ENCODE peak calls at places on chromosomes 16 and 17, in eight cellular contexts. One of them, this sample, is unnamed.
A peak's percentile ranks its signal among the peaks of the same experiment; 100 is the strongest.

GRCh38 chr16:69839798-69840409 is 77.8 kb downstream of the WWP2 start:
- DNase-seq in body of pancreas: peak; percentile 86
- DNase-seq in colonic mucosa: peak; percentile 89
- DNase-seq in PC-3: no peak
- DNase-seq in AG04449: no peak
- DNase-seq in left lung: no peak
- DNase-seq in astrocyte: no peak
- DNase-seq in gastrocnemius medialis: peak; percentile 85
- DNase-seq in this sample: no peak

GRCh38 chr16:68367440-68367839 is 56.6 kb downstream of the PRMT7 start:
- DNase-seq in body of pancreas: no peak
- DNase-seq in colonic mucosa: no peak
- DNase-seq in PC-3: no peak
- DNase-seq in AG04449: no peak
- DNase-seq in left lung: no peak
- DNase-seq in astrocyte: no peak
- DNase-seq in gastrocnemius medialis: no peak
- DNase-seq in this sample: no peak

GRCh38 chr17:55302407-55302787 is 37.6 kb downstream of the HLF start:
- DNase-seq in body of pancreas: no peak
- DNase-seq in colonic mucosa: no peak
- DNase-seq in PC-3: no peak
- DNase-seq in AG04449: no peak
- DNase-seq in left lung: no peak
- DNase-seq in astrocyte: no peak
- DNase-seq in gastrocnemius medialis: no peak
- DNase-seq in this sample: no peak

GRCh38 chr16:88784074-88784855 is 755 bp downstream of the PIEZO1 start:
- DNase-seq in body of pancreas: peak; percentile 73
- DNase-seq in colonic mucosa: peak; percentile 76
- DNase-seq in PC-3: peak; percentile 57
- DNase-seq in AG04449: no peak
- DNase-seq in left lung: peak; percentile 72
- DNase-seq in astrocyte: peak; percentile 64
- DNase-seq in gastrocnemius medialis: no peak
- DNase-seq in this sample: peak; percentile 39

GRCh38 chr17:82246365-82247174 is 17.7 kb downstream of the SLC16A3 start:
- DNase-seq in body of pancreas: no peak
- DNase-seq in colonic mucosa: no peak
- DNase-seq in PC-3: peak; percentile 94
- DNase-seq in AG04449: no peak
- DNase-seq in left lung: no peak
- DNase-seq in astrocyte: peak; percentile 71
- DNase-seq in gastrocnemius medialis: peak; percentile 82
- DNase-seq in this sample: peak; percentile 88

GRCh38 chr16:10992797-10993196 is 48.4 kb downstream of the CLEC16A start:
- DNase-seq in body of pancreas: no peak
- DNase-seq in colonic mucosa: peak; percentile 45
- DNase-seq in PC-3: peak; percentile 80
- DNase-seq in AG04449: peak; percentile 17
- DNase-seq in left lung: no peak
- DNase-seq in astrocyte: peak; percentile 78
- DNase-seq in gastrocnemius medialis: no peak
- DNase-seq in this sample: peak; percentile 83

GRCh38 chr16:66569827-66570405 is 3.7 kb downstream of the CMTM1 start:
- DNase-seq in body of pancreas: no peak
- DNase-seq in colonic mucosa: no peak
- DNase-seq in PC-3: peak; percentile 39
- DNase-seq in AG04449: peak; percentile 21
- DNase-seq in left lung: no peak
- DNase-seq in astrocyte: peak; percentile 76
- DNase-seq in gastrocnemius medialis: no peak
- DNase-seq in this sample: peak; percentile 84

GRCh38 chr16:67372664-67373063 is 20.6 kb downstream of the TPPP3 start:
- DNase-seq in body of pancreas: no peak
- DNase-seq in colonic mucosa: no peak
- DNase-seq in PC-3: peak; percentile 42
- DNase-seq in AG04449: no peak
- DNase-seq in left lung: no peak
- DNase-seq in astrocyte: no peak
- DNase-seq in gastrocnemius medialis: no peak
- DNase-seq in this sample: peak; percentile 42

GRCh38 chr16:1938316-1938715 is 4.7 kb downstream of the MSRB1 start:
- DNase-seq in body of pancreas: no peak
- DNase-seq in colonic mucosa: no peak
- DNase-seq in PC-3: no peak
- DNase-seq in AG04449: no peak
- DNase-seq in left lung: peak; percentile 68
- DNase-seq in astrocyte: no peak
- DNase-seq in gastrocnemius medialis: peak; percentile 71
- DNase-seq in this sample: no peak

GRCh38 chr17:45319239-45319703 is 2.5 kb upstream of the MAP3K14 start:
- DNase-seq in body of pancreas: no peak
- DNase-seq in colonic mucosa: peak; percentile 59
- DNase-seq in PC-3: peak; percentile 99
- DNase-seq in AG04449: no peak
- DNase-seq in left lung: no peak
- DNase-seq in astrocyte: peak; percentile 78
- DNase-seq in gastrocnemius medialis: no peak
- DNase-seq in this sample: peak; percentile 89

GRCh38 chr16:47035436-47035835 is 62.0 kb upstream of the DNAJA2 start:
- DNase-seq in body of pancreas: no peak
- DNase-seq in colonic mucosa: no peak
- DNase-seq in PC-3: no peak
- DNase-seq in AG04449: no peak
- DNase-seq in left lung: no peak
- DNase-seq in astrocyte: no peak
- DNase-seq in gastrocnemius medialis: no peak
- DNase-seq in this sample: no peak

DNA sequence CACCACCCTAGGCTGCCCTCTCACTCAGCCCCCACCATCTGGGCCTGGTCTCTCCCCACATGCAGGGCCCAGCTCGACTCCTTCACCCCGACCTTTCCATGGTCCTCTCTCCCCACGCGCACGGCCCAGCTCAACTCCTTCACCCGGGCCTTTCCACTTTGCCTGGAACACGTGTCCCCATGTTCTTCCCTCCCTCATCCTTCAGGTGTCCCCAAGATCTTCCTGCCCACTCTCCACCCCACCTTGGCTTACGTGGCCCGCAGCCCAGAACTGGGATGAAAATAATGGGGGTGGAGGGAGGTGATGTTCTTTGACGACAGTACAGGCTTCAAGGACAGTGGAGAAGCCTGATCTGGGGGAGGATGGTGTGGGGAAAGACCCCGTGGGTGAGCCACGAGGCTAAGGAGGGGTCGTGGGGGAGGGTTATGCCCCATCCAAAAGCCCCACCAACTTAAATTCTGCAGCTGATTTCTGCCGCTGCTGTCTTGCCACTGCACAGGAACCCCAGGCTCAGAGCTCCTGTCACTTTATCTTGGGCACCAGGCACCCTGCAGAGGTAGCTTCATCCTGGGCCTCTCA is 9.9 kb upstream of the MEAK7 start:
- DNase-seq in body of pancreas: no peak
- DNase-seq in colonic mucosa: no peak
- DNase-seq in PC-3: no peak
- DNase-seq in AG04449: no peak
- DNase-seq in left lung: no peak
- DNase-seq in astrocyte: no peak
- DNase-seq in gastrocnemius medialis: no peak
- DNase-seq in this sample: no peak
- H3K4me3 ChIP-seq in body of pancreas: no peak overlapping the region
- H3K4me3 ChIP-seq in colonic mucosa: no peak overlapping the region
- H3K4me3 ChIP-seq in PC-3: no peak overlapping the region
- H3K4me3 ChIP-seq in AG04449: no peak overlapping the region
- H3K4me3 ChIP-seq in left lung: no peak overlapping the region
- H3K4me3 ChIP-seq in astrocyte: no peak overlapping the region
- H3K4me3 ChIP-seq in gastrocnemius medialis: no peak overlapping the region
- H3K4me3 ChIP-seq in this sample: no peak overlapping the region

DNA sequence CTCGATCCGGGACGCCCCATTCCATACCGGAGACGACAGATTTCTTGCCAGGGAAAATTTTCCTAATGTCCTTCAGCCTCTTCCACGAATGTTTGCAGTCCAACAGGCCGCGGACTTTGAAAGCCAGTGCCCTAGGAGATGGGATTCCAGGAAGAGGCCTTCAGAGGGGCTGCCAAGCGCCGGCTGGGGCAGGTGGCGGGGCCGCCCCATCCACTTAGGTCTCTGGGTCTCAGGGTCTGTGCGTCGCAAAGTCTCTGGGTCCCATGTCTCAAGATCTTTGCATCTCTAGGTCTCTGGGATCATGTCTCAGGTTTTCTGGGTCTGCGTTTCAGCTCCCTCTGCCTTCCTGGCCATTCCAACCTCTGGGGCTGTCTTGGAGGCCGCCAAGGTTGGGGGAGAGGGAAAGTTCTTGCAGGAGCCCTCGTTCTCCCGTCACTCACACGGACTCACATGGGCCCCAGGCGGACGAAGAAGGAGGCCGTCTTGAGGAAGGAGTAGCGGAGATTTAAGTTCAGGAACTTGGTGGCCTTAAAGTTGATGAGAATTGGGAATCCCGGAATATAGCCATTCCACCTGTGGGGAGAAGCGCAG is 7.2 kb downstream of the ALOX12B start:
- DNase-seq in body of pancreas: no peak
- DNase-seq in colonic mucosa: no peak
- DNase-seq in PC-3: no peak
- DNase-seq in AG04449: no peak
- DNase-seq in left lung: no peak
- DNase-seq in astrocyte: no peak
- DNase-seq in gastrocnemius medialis: no peak
- DNase-seq in this sample: no peak
- H3K4me3 ChIP-seq in body of pancreas: no peak overlapping the region
- H3K4me3 ChIP-seq in colonic mucosa: peak overlapping the region; percentile 37
- H3K4me3 ChIP-seq in PC-3: peak overlapping the region; percentile 71
- H3K4me3 ChIP-seq in AG04449: no peak overlapping the region
- H3K4me3 ChIP-seq in left lung: peak overlapping the region; percentile 24
- H3K4me3 ChIP-seq in astrocyte: no peak overlapping the region
- H3K4me3 ChIP-seq in gastrocnemius medialis: peak overlapping the region; percentile 55
- H3K4me3 ChIP-seq in this sample: peak overlapping the region; percentile 44

DNA sequence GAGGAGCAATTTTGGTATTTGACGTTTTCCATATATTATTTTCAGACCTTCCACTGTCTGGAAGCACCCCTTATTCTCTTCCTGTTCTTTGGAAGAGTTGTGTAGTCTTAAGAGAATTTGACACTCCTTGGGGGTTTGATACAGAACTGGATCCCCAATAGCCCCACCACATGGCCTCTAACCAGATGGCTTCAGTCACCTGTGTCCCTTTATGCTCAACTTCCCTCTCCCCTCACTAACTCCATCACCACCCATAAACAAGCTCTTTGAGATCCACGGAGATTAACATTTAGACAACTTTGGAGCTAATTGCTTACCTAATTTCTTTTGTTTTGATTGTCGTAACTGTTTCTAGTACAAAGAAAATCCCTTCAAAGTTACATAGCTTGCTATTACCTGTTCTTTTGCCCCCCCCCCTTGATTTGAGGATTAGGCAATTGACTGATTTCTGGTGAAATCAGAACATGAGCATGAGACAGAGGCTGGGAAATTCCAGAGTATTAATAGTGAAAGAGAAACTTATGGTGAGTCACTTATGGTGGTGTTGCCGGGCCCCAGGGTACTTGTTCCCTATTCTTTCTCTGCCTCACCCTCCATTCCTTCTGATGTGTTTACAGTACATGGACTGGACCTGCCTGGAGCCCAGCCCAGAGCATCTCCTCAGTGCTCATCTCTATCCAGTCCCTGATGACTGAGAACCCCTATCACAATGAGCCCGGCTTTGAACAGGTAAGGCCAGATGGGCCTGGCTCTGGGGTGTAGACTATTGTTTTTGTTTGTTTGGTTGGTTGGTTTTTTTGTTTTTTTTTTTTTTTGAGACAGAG is 7.5 kb downstream of the UBE2Z start:
- DNase-seq in body of pancreas: peak; percentile 14
- DNase-seq in colonic mucosa: no peak
- DNase-seq in PC-3: peak; percentile 66
- DNase-seq in AG04449: peak; percentile 72
- DNase-seq in left lung: peak; percentile 34
- DNase-seq in astrocyte: peak; percentile 80
- DNase-seq in gastrocnemius medialis: peak; percentile 22
- DNase-seq in this sample: peak; percentile 96
- H3K4me3 ChIP-seq in body of pancreas: no peak overlapping the region
- H3K4me3 ChIP-seq in colonic mucosa: no peak overlapping the region
- H3K4me3 ChIP-seq in PC-3: no peak overlapping the region
- H3K4me3 ChIP-seq in AG04449: peak overlapping the region; percentile 20
- H3K4me3 ChIP-seq in left lung: no peak overlapping the region
- H3K4me3 ChIP-seq in astrocyte: no peak overlapping the region
- H3K4me3 ChIP-seq in gastrocnemius medialis: no peak overlapping the region
- H3K4me3 ChIP-seq in this sample: no peak overlapping the region

GRCh38 chr17:48460055-48460454 is 30.0 kb upstream of the SKAP1 start:
- DNase-seq in body of pancreas: no peak
- DNase-seq in colonic mucosa: no peak
- DNase-seq in PC-3: no peak
- DNase-seq in AG04449: no peak
- DNase-seq in left lung: no peak
- DNase-seq in astrocyte: no peak
- DNase-seq in gastrocnemius medialis: no peak
- DNase-seq in this sample: no peak

GRCh38 chr17:48456584-48456983 is 26.6 kb upstream of the SKAP1 start:
- DNase-seq in body of pancreas: no peak
- DNase-seq in colonic mucosa: peak; percentile 35
- DNase-seq in PC-3: peak; percentile 63
- DNase-seq in AG04449: no peak
- DNase-seq in left lung: no peak
- DNase-seq in astrocyte: no peak
- DNase-seq in gastrocnemius medialis: no peak
- DNase-seq in this sample: peak; percentile 82

GRCh38 chr17:48453447-48453846 is 23.4 kb upstream of the SKAP1 start:
- DNase-seq in body of pancreas: no peak
- DNase-seq in colonic mucosa: no peak
- DNase-seq in PC-3: no peak
- DNase-seq in AG04449: no peak
- DNase-seq in left lung: no peak
- DNase-seq in astrocyte: no peak
- DNase-seq in gastrocnemius medialis: no peak
- DNase-seq in this sample: no peak

GRCh38 chr17:48459070-48459469 is 29.1 kb upstream of the SKAP1 start:
- DNase-seq in body of pancreas: no peak
- DNase-seq in colonic mucosa: no peak
- DNase-seq in PC-3: no peak
- DNase-seq in AG04449: no peak
- DNase-seq in left lung: no peak
- DNase-seq in astrocyte: no peak
- DNase-seq in gastrocnemius medialis: no peak
- DNase-seq in this sample: no peak

DNA sequence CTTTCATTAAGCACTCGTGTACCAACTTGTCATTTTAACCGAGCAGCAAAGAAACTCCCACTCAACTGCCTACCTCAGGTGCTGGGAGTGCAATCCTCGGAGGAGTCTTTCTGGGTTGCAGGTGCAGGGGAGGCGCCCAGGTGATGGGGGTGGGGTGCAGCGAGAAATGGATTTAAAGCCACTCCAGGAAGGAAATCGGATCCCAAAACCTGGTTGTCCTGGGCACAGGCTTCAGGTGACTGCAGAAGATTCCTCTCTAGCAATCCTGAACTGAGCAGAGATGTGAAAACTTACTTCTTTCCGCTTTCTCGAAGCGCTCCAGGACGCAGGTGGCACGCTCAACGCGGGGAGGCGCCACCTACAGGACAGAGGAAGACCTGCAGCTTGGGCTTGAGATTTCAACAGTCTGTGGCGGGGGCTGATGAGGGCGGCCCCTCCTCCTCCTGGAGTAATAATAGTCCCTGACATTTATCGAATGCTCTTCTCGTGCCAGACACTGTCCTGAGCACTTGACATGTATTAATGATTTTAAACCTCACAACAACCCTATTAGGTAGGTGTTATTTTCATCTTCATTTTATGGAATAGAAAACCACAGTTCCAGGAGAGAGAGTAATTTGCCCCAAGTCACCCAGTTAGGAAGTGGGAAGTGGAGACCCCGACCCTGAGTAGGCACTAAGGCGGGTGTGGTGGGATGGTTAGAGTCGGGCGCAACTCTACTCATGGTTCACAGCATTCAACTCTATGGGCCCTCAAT is 27.2 kb upstream of the SKAP1 start:
- DNase-seq in body of pancreas: peak; percentile 64
- DNase-seq in colonic mucosa: peak; percentile 60
- DNase-seq in PC-3: peak; percentile 87
- DNase-seq in AG04449: no peak
- DNase-seq in left lung: peak; percentile 60
- DNase-seq in astrocyte: peak; percentile 14
- DNase-seq in gastrocnemius medialis: peak; percentile 17
- DNase-seq in this sample: peak; percentile 26
- H3K4me3 ChIP-seq in body of pancreas: no peak overlapping the region
- H3K4me3 ChIP-seq in colonic mucosa: no peak overlapping the region
- H3K4me3 ChIP-seq in PC-3: peak overlapping the region; percentile 55
- H3K4me3 ChIP-seq in AG04449: no peak overlapping the region
- H3K4me3 ChIP-seq in left lung: no peak overlapping the region
- H3K4me3 ChIP-seq in astrocyte: no peak overlapping the region
- H3K4me3 ChIP-seq in gastrocnemius medialis: no peak overlapping the region
- H3K4me3 ChIP-seq in this sample: no peak overlapping the region

This sample was measured in bronchial epithelial cell.